ENCODE peak calls at places on chromosome X, in ten cellular contexts. Q, F, W, Y, I, L, N, G, T and M are unnamed samples.

GRCh38 chrX:134191276-134191675 is 45.7 kb upstream of the CCDC160 start:
- DNase-seq in Q (no peak), F (no peak), W (no peak), Y (no peak), I (no peak), L (no peak), N (no peak), G (no peak), T (no peak), M (no peak)

GRCh38 chrX:48090123-48090522 is 18.7 kb upstream of the ZNF630 start:
- DNase-seq in Q (no peak), F (no peak), W (no peak), Y (no peak), I (no peak), L (no peak), N (no peak), G (no peak), T (no peak), M (peak; percentile 3)

GRCh38 chrX:79524642-79525041 is 157.5 kb upstream of the ITM2A start:
- DNase-seq in Q (no peak), F (no peak), W (no peak), Y (no peak), I (no peak), L (no peak), N (no peak), G (no peak), T (no peak), M (peak; percentile 0)

GRCh38 chrX:45843518-45843917 is 642.8 kb upstream of the DIPK2B start:
- DNase-seq in Q (no peak), F (no peak), W (peak; percentile 9), Y (no peak), I (no peak), L (no peak), N (peak; percentile 2), G (no peak), T (no peak), M (peak; percentile 54)

GRCh38 chrX:47223476-47224250 is 5.2 kb downstream of the CDK16 start:
- DNase-seq in Q (no peak), F (no peak), W (no peak), Y (no peak), I (no peak), L (no peak), N (no peak), G (no peak), T (no peak), M (no peak)

GRCh38 chrX:21658746-21659145 is 616 bp upstream of the KLHL34 start:
- DNase-seq in Q (no peak), F (no peak), W (no peak), Y (no peak), I (no peak), L (no peak), N (no peak), G (no peak), T (no peak), M (no peak)

GRCh38 chrX:79159800-79160199 is 15.3 kb downstream of the GPR174 start:
- DNase-seq in Q (no peak), F (no peak), W (no peak), Y (no peak), I (no peak), L (no peak), N (no peak), G (no peak), T (no peak), M (no peak)

GRCh38 chrX:20829665-20830481 is 544.3 kb upstream of the CNKSR2 start:
- DNase-seq in Q (no peak), F (no peak), W (no peak), Y (no peak), I (no peak), L (no peak), N (peak; percentile 54), G (no peak), T (no peak), M (peak; percentile 27)

GRCh38 chrX:110924871-110925270 is 129.3 kb upstream of the CHRDL1 start:
- DNase-seq in Q (no peak), F (no peak), W (no peak), Y (no peak), I (no peak), L (no peak), N (no peak), G (no peak), T (no peak), M (no peak)

GRCh38 chrX:5823861-5824260 is 404.8 kb downstream of the NLGN4X start:
- DNase-seq in Q (no peak), F (no peak), W (no peak), Y (no peak), I (no peak), L (peak; percentile 27), N (no peak), G (no peak), T (no peak), M (no peak)

GRCh38 chrX:155888139-155888538 is 7.0 kb downstream of the VAMP7 start:
- DNase-seq in Q (no peak), F (no peak), W (no peak), Y (peak; percentile 30), I (peak; percentile 87), L (no peak), N (peak; percentile 68), G (no peak), T (no peak), M (peak; percentile 78)

GRCh38 chrX:41384041-41384705 is 50.2 kb downstream of the DDX3X start:
- DNase-seq in Q (no peak), F (no peak), W (no peak), Y (peak; percentile 51), I (peak; percentile 86), L (no peak), N (peak; percentile 20), G (no peak), T (peak; percentile 23), M (peak; percentile 86)

GRCh38 chrX:53239474-53239873 is 14.5 kb upstream of the KDM5C start:
- DNase-seq in Q (no peak), F (no peak), W (no peak), Y (no peak), I (no peak), L (no peak), N (no peak), G (no peak), T (peak; percentile 55), M (no peak)

GRCh38 chrX:55240788-55241187 is 20.6 kb downstream of the PAGE5 start:
- DNase-seq in Q (no peak), F (no peak), W (no peak), Y (no peak), I (no peak), L (no peak), N (no peak), G (no peak), T (no peak), M (no peak)

GRCh38 chrX:1386338-1387127 is 5.4 kb downstream of the SLC25A6 start:
- DNase-seq in Q (no peak), F (no peak), W (no peak), Y (peak; percentile 2), I (no peak), L (no peak), N (no peak), G (peak; percentile 27), T (no peak), M (no peak)

GRCh38 chrX:134794692-134795091 is 136.4 kb upstream of the PLAC1 start:
- DNase-seq in Q (no peak), F (no peak), W (no peak), Y (no peak), I (peak; percentile 22), L (no peak), N (no peak), G (no peak), T (no peak), M (no peak)

GRCh38 chrX:3548743-3549441 is 164.6 kb downstream of the PRKX start:
- DNase-seq in Q (no peak), F (no peak), W (no peak), Y (peak; percentile 18), I (peak; percentile 79), L (peak; percentile 59), N (peak; percentile 0), G (no peak), T (no peak), M (peak; percentile 84)

GRCh38 chrX:112636951-112637541 is 42.7 kb downstream of the LHFPL1 start:
- DNase-seq in Q (no peak), F (no peak), W (no peak), Y (peak; percentile 60), I (peak; percentile 87), L (no peak), N (no peak), G (no peak), T (no peak), M (peak; percentile 14)

GRCh38 chrX:23982891-23983290 is 44.1 kb downstream of the KLHL15 start:
- DNase-seq in Q (no peak), F (no peak), W (no peak), Y (no peak), I (no peak), L (no peak), N (no peak), G (no peak), T (no peak), M (no peak)

GRCh38 chrX:54937416-54937815 is 16.8 kb downstream of the TRO start:
- DNase-seq in Q (no peak), F (no peak), W (no peak), Y (no peak), I (no peak), L (no peak), N (no peak), G (no peak), T (no peak), M (no peak)

GRCh38 chrX:105610401-105610800 is 211.9 kb upstream of the NRK start:
- DNase-seq in Q (no peak), F (no peak), W (no peak), Y (no peak), I (no peak), L (no peak), N (no peak), G (no peak), T (no peak), M (peak; percentile 10)

GRCh38 chrX:5916945-5917344 is 311.7 kb downstream of the NLGN4X start:
- DNase-seq in Q (no peak), F (no peak), W (no peak), Y (no peak), I (no peak), L (no peak), N (no peak), G (no peak), T (no peak), M (no peak)

GRCh38 chrX:40248822-40249221 is 151.1 kb upstream of the BCOR start:
- DNase-seq in Q (no peak), F (no peak), W (no peak), Y (no peak), I (no peak), L (no peak), N (no peak), G (no peak), T (no peak), M (no peak)

GRCh38 chrX:30141966-30142365 is 73.4 kb upstream of the MAGEB2 start:
- DNase-seq in Q (no peak), F (no peak), W (no peak), Y (peak; percentile 43), I (peak; percentile 59), L (peak; percentile 10), N (peak; percentile 3), G (no peak), T (no peak), M (peak; percentile 74)

GRCh38 chrX:77953708-77954107 is 15.7 kb downstream of the PGAM4 start:
- DNase-seq in Q (no peak), F (no peak), W (no peak), Y (no peak), I (peak; percentile 58), L (no peak), N (no peak), G (no peak), T (no peak), M (peak; percentile 54)